ENCODE peak calls at places on chromosome 20, in six cellular contexts. F, U, G, Z, W and A are unnamed samples.

GRCh38 chr20:58344741-58345140 is 35.2 kb downstream of the RAB22A start:
- DNase-seq in F (no peak), U (peak; percentile 58), G (peak; percentile 21), Z (no peak), W (no peak), A (no peak)

GRCh38 chr20:24098886-24099285 is 110.3 kb upstream of the GGTLC1 start:
- DNase-seq in F (peak; percentile 38), U (no peak), G (peak; percentile 72), Z (no peak), W (no peak), A (no peak)

GRCh38 chr20:44703183-44703925 is 11.8 kb upstream of the CCN5 start:
- DNase-seq in F (no peak), U (no peak), G (no peak), Z (no peak), W (no peak), A (no peak)

GRCh38 chr20:17897566-17898307 is 70.9 kb downstream of the SNX5 start:
- DNase-seq in F (no peak), U (no peak), G (no peak), Z (no peak), W (no peak), A (no peak)

GRCh38 chr20:5222919-5223634 is 93.7 kb downstream of the PROKR2 start:
- DNase-seq in F (no peak), U (peak; percentile 30), G (peak; percentile 73), Z (no peak), W (peak; percentile 49), A (peak; percentile 35)

GRCh38 chr20:25277941-25278521 is 30.1 kb downstream of the PYGB start:
- DNase-seq in F (peak; percentile 14), U (no peak), G (no peak), Z (peak; percentile 74), W (no peak), A (no peak)

GRCh38 chr20:48584391-48585249 is 243.2 kb downstream of the PREX1 start:
- DNase-seq in F (no peak), U (no peak), G (no peak), Z (no peak), W (no peak), A (no peak)

GRCh38 chr20:53434662-53435061 is 159.0 kb downstream of the ZNF217 start:
- DNase-seq in F (no peak), U (no peak), G (no peak), Z (no peak), W (no peak), A (no peak)

GRCh38 chr20:15099130-15099529 is 761.7 kb upstream of the FLRT3 start:
- DNase-seq in F (no peak), U (no peak), G (no peak), Z (no peak), W (no peak), A (no peak)

GRCh38 chr20:18395544-18395943 is 71.3 kb downstream of the DZANK1 start:
- DNase-seq in F (no peak), U (no peak), G (no peak), Z (no peak), W (no peak), A (no peak)

GRCh38 chr20:50283922-50284810 is 93.5 kb downstream of the CEBPB start:
- DNase-seq in F (no peak), U (peak; percentile 53), G (no peak), Z (no peak), W (no peak), A (peak; percentile 79)

GRCh38 chr20:8454137-8454712 is 322.2 kb downstream of the PLCB1 start:
- DNase-seq in F (no peak), U (peak; percentile 93), G (peak; percentile 93), Z (no peak), W (no peak), A (no peak)

GRCh38 chr20:14830466-14830865 is 493.1 kb upstream of the FLRT3 start:
- DNase-seq in F (no peak), U (no peak), G (no peak), Z (no peak), W (no peak), A (no peak)

GRCh38 chr20:4483481-4483880 is 238.2 kb upstream of the PRND start:
- DNase-seq in F (no peak), U (peak; percentile 30), G (peak; percentile 69), Z (no peak), W (no peak), A (no peak)

GRCh38 chr20:59412896-59413295 is 112.5 kb downstream of the EDN3 start:
- DNase-seq in F (no peak), U (no peak), G (no peak), Z (no peak), W (no peak), A (no peak)

GRCh38 chr20:24951536-24952047 is 2.5 kb downstream of the CST7 start:
- DNase-seq in F (no peak), U (no peak), G (no peak), Z (peak; percentile 67), W (no peak), A (no peak)

GRCh38 chr20:54199721-54200176 is 8.1 kb upstream of the PFDN4 start:
- DNase-seq in F (peak; percentile 67), U (no peak), G (peak; percentile 83), Z (peak; percentile 84), W (peak; percentile 78), A (peak; percentile 92)

GRCh38 chr20:44097521-44098255 is 89.3 kb downstream of the JPH2 start:
- DNase-seq in F (no peak), U (peak; percentile 41), G (peak; percentile 40), Z (no peak), W (no peak), A (peak; percentile 42)

GRCh38 chr20:58150772-58151171 is 77.7 kb downstream of the ANKRD60 start:
- DNase-seq in F (no peak), U (no peak), G (no peak), Z (no peak), W (no peak), A (peak; percentile 77)

GRCh38 chr20:50521221-50521642 is 11.0 kb downstream of the PTPN1 start:
- DNase-seq in F (no peak), U (no peak), G (no peak), Z (no peak), W (no peak), A (no peak)

GRCh38 chr20:57649617-57650015 is 29.4 kb upstream of the ZBP1 start:
- DNase-seq in F (no peak), U (no peak), G (no peak), Z (no peak), W (no peak), A (peak; percentile 21)

GRCh38 chr20:62353289-62354030 is 13.7 kb downstream of the LAMA5 start:
- DNase-seq in F (no peak), U (no peak), G (no peak), Z (no peak), W (no peak), A (no peak)

GRCh38 chr20:805713-806112 is 27.8 kb upstream of the FAM110A start:
- DNase-seq in F (no peak), U (peak; percentile 5), G (no peak), Z (no peak), W (no peak), A (no peak)

GRCh38 chr20:61991476-61991875 is 74.2 kb downstream of the TAF4 start:
- DNase-seq in F (no peak), U (no peak), G (no peak), Z (no peak), W (no peak), A (no peak)

GRCh38 chr20:57782631-57783041 is 72.8 kb upstream of the PMEPA1 start:
- DNase-seq in F (no peak), U (no peak), G (no peak), Z (peak; percentile 72), W (no peak), A (no peak)

GRCh38 chr20:7025635-7026034 is 258.1 kb downstream of the BMP2 start:
- DNase-seq in F (no peak), U (no peak), G (no peak), Z (no peak), W (no peak), A (no peak)

GRCh38 chr20:7029005-7029404 is 261.5 kb downstream of the BMP2 start:
- DNase-seq in F (no peak), U (no peak), G (no peak), Z (no peak), W (no peak), A (no peak)

DNA sequence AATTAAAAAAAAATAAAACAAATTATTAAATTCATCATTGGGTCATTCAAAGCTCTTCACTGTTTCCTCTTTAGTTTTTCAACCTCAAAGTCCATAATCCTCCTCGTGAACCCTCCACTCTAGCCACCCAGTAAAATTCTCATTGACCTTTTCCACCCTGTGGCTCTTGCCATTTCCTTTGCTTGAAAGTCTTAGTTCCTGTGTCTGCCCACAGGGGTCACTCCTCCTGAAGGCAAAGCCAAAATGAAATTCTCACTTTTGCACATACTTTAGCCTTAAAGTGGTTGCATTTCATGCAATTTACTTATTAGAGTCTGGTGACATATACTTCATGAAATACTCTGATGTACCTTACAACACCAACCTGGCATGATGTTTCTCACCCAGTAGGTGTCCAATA is 263.7 kb downstream of the BMP2 start:
- DNase-seq in F (no peak), U (no peak), G (peak; percentile 2), Z (no peak), W (no peak), A (no peak)
- TF ChIP-seq CTCF in F (no peak), U (no peak), G (peak; percentile 32), Z (no peak), W (peak; percentile 36), A (no peak)

DNA sequence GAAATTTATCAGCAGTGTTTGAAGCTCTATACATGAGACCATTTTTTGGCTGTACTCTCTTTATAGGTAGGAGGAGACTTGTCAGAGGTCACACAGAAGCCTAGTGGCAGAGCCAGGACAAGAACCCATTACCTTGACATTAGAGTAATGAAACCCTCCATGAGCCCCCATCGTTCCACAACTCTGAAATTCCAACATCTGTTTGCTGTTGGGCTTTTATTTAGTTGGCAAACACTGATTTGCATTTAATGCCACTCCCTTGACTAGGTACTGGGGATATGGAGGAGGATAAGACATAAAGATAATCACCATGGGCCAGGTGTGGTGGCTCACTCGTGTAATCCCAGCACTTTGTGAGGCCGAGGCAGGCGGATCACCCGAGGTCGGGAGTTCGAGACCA is 1.6 kb downstream of the GSS start:
- DNase-seq in F (no peak), U (no peak), G (no peak), Z (no peak), W (no peak), A (no peak)
- TF ChIP-seq CTCF in F (no peak), U (no peak), G (no peak), Z (no peak), W (no peak), A (no peak)

GRCh38 chr20:36141310-36141709 is 13.2 kb upstream of the EPB41L1 start:
- DNase-seq in F (no peak), U (no peak), G (no peak), Z (no peak), W (no peak), A (no peak)
- TF ChIP-seq CTCF in F (no peak), U (no peak), G (no peak), Z (no peak), W (no peak), A (no peak)

DNA sequence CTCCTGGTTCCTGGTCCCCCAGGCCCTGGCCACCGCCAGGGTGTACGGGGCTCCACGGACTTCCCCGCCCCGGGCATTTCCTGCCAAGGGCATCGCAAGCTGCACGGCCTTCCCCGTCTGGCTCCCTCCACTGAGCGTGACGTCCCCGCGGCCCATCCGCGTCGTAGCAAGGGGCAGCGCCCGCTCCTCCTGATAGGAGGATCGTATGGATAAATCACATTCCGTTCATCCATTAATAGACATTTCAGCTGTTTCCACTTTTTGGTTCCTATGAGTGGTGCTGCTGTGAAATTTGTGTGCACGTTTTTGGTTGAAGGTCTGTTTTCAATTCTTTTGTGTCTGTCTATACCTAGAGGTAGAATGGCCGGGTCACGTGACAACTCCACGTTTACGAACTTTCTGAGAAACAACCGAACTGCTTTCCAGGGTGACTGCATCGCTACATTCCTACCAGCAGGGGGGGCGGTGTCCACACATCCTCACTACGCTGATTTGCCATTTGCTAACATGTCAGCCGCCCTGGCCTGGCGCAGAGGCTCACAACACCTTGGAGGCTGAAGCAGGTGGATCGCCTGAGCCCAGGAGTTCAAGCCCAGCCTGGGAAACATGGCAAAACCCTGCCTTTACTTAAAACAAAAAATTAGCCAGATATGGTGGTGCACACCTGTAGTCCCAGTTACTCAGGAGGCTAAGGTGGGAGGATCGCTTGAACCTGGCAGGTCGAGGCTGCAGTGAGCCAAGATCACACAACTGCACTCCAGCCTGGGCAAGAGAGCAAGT is 37.7 kb downstream of the KCNQ2 start:
- DNase-seq in F (peak; percentile 20), U (peak; percentile 11), G (peak; percentile 47), Z (no peak), W (peak; percentile 75), A (peak; percentile 81)
- TF ChIP-seq CTCF in F (peak; percentile 33), U (peak; percentile 58), G (peak; percentile 51), Z (peak; percentile 79), W (peak; percentile 84), A (peak; percentile 98)